ENCODE peak calls at places on chromosomes 12 and 14, in eight cellular contexts. L is hepatocyte, G is lung, F is cardiac fibroblast, K is GM12865, R is prostate gland, S is A549, A is fibroblast of pulmonary artery. V is an unnamed sample.

GRCh38 chr12:48811454-48812090 is 6.7 kb upstream of the CACNB3 start:
- DNase-seq in A (no peak), L (no peak), S (no peak), G (no peak), R (no peak), K (no peak), F (no peak), V (no peak)

GRCh38 chr12:16955083-16955657 is 349.2 kb upstream of the LMO3 start:
- DNase-seq in R (no peak), L (peak), S (peak), K (no peak), A (no peak), G (no peak), F (peak), V (peak)

GRCh38 chr12:123436017-123436964 is at the start of gene RILPL2:
- DNase-seq in A (peak), K (peak), L (peak), F (peak), S (peak), G (peak), R (peak), V (peak)

GRCh38 chr12:119375619-119376018 is 41.1 kb downstream of the CCDC60 start:
- DNase-seq in L (no peak), K (peak), G (no peak), R (no peak), A (no peak), S (no peak), F (no peak), V (no peak)

GRCh38 chr12:13780453-13780852 is 200.9 kb downstream of the GRIN2B start:
- DNase-seq in S (no peak), R (no peak), L (no peak), F (no peak), G (no peak), A (peak), K (no peak), V (no peak)

GRCh38 chr14:100825691-100826331 is at the start of gene MEG3:
- DNase-seq in R (peak), L (no peak), S (peak), A (peak), G (no peak), F (peak), K (no peak), V (peak)

GRCh38 chr12:125315771-125316170 is 250.5 kb downstream of the AACS start:
- DNase-seq in A (no peak), R (no peak), S (no peak), F (no peak), K (no peak), L (no peak), G (no peak), V (no peak)

GRCh38 chr12:63752283-63752682 is 27.4 kb upstream of the RXYLT1 start:
- DNase-seq in L (no peak), G (no peak), A (no peak), K (peak), S (no peak), R (no peak), F (no peak), V (no peak)

GRCh38 chr12:2976581-2976996 is 17.4 kb downstream of the TEAD4 start:
- DNase-seq in G (no peak), R (no peak), A (no peak), K (no peak), L (no peak), S (no peak), F (no peak), V (no peak)

GRCh38 chr12:66744956-66745383 is 66.1 kb upstream of the GRIP1 start:
- DNase-seq in R (no peak), L (peak), F (no peak), A (no peak), S (no peak), G (no peak), K (no peak), V (no peak)

GRCh38 chr14:99136401-99136800 is 135.6 kb downstream of the BCL11B start:
- DNase-seq in L (no peak), F (no peak), G (peak), R (no peak), A (no peak), K (no peak), S (no peak), V (no peak)

GRCh38 chr14:76227450-76228050 is 75.8 kb downstream of the GPATCH2L start:
- DNase-seq in R (no peak), S (peak), A (peak), F (peak), L (peak), K (no peak), G (no peak), V (peak)

GRCh38 chr14:88798161-88798560 is 5.4 kb upstream of the EML5 start:
- DNase-seq in S (no peak), F (no peak), L (no peak), K (no peak), R (no peak), A (no peak), G (no peak), V (no peak)

GRCh38 chr14:34356267-34356660 is 105.8 kb downstream of the SPTSSA start:
- DNase-seq in A (peak), G (no peak), L (no peak), R (no peak), F (peak), S (no peak), K (no peak), V (peak)

GRCh38 chr12:18057051-18057450 is 32.9 kb downstream of the RERGL start:
- DNase-seq in R (no peak), S (no peak), F (no peak), G (no peak), L (no peak), K (no peak), A (no peak), V (no peak)

GRCh38 chr12:18054925-18055324 is 35.1 kb downstream of the RERGL start:
- DNase-seq in G (no peak), K (no peak), S (no peak), A (no peak), F (no peak), L (no peak), R (no peak), V (no peak)
- TF ChIP-seq CTCF in G (no peak), K (no peak), S (no peak), A (no peak), F (no peak), L (no peak), R (no peak), V (no peak)

GRCh38 chr14:67515386-67516079 is 17.6 kb upstream of the PLEKHH1 start:
- DNase-seq in G (no peak), K (peak), A (peak), S (no peak), F (no peak), R (no peak), L (no peak), V (peak)
- H3K4me3 ChIP-seq in G (peak), K (peak), A (peak), S (peak), F (peak), R (peak), L (peak), V (peak)

GRCh38 chr12:52425466-52425865 is 8.7 kb downstream of the KRT75 start:
- DNase-seq in R (no peak), G (no peak), S (no peak), K (no peak), A (no peak), L (no peak), F (no peak), V (no peak)

GRCh38 chr12:52426034-52426433 is 8.1 kb downstream of the KRT75 start:
- DNase-seq in K (no peak), L (no peak), F (no peak), A (no peak), R (no peak), G (no peak), S (no peak), V (no peak)

GRCh38 chr12:52427083-52427482 is 7.1 kb downstream of the KRT75 start:
- DNase-seq in G (no peak), K (no peak), R (no peak), L (no peak), F (no peak), A (no peak), S (no peak), V (peak)

GRCh38 chr12:52423661-52424503 is 10.3 kb downstream of the KRT75 start:
- DNase-seq in L (no peak), F (no peak), R (peak), S (no peak), A (no peak), G (no peak), K (no peak), V (no peak)

DNA sequence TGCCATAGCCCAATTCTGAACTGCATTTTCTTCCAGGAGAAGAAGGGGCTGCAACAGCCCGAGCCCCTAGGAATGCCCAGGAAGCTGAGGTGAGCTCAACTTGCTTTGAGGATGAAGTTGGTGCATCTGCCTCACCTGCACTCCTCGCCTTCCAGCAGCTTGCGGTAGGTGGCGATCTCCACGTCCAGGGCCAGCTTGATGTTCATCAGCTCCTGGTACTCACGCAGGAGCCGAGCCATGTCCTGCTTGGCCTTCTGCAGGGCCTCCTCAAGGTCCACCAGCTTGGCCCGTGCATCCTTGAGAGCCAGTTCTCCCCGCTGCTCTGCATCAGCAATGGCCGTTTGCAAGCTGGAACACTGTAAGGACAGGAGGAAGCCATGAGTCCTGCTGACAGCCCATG is 6.0 kb downstream of the KRT75 start:
- DNase-seq in A (no peak), S (no peak), L (no peak), F (no peak), K (no peak), R (no peak), G (no peak), V (no peak)
- TF ChIP-seq CTCF in A (no peak), S (no peak), L (no peak), F (no peak), K (no peak), R (no peak), G (no peak), V (no peak)

GRCh38 chr12:93634416-93634815 is 42.8 kb upstream of the CRADD start:
- DNase-seq in K (no peak), R (no peak), L (no peak), G (no peak), F (peak), S (no peak), A (peak), V (peak)
- H3K4me3 ChIP-seq in K (no peak), R (no peak), L (no peak), G (no peak), F (no peak), S (no peak), A (no peak), V (no peak)

GRCh38 chr14:30077946-30078345 is 150.3 kb upstream of the PRKD1 start:
- DNase-seq in F (no peak), L (no peak), K (no peak), S (no peak), A (no peak), R (no peak), G (no peak), V (no peak)
- TF ChIP-seq CTCF in F (no peak), L (no peak), K (no peak), S (no peak), A (no peak), R (no peak), G (no peak), V (no peak)